ENCODE peak calls at places on chromosomes 7 and 10, in four cellular contexts. K is dermis blood vessel endothelial cell, B is NCI-H345, V is A172. O is an unnamed sample.

GRCh38 chr7:100722480-100723212 is 2.4 kb downstream of the EPO start:
- DNase-seq in K (no peak), B (no peak), V (no peak), O (no peak)

GRCh38 chr10:29710128-29710527 is 75.4 kb upstream of the SVIL start:
- DNase-seq in K (no peak), B (peak; percentile 41), V (no peak), O (no peak)

GRCh38 chr10:16945566-16945965 is 128.3 kb upstream of the RSU1 start:
- DNase-seq in K (no peak), B (no peak), V (no peak), O (no peak)

GRCh38 chr10:124999433-125000365 is 57.8 kb downstream of the ZRANB1 start:
- DNase-seq in K (peak; percentile 48), B (no peak), V (no peak), O (peak; percentile 53)

GRCh38 chr7:122618603-122619189 is 80.2 kb downstream of the RNF133 start:
- DNase-seq in K (no peak), B (no peak), V (no peak), O (no peak)

GRCh38 chr10:99854860-99855259 is 72.4 kb downstream of the ABCC2 start:
- DNase-seq in K (peak; percentile 90), B (no peak), V (peak; percentile 51), O (peak; percentile 61)

GRCh38 chr10:131078131-131078881 is 233.2 kb downstream of the TCERG1L start:
- DNase-seq in K (no peak), B (no peak), V (no peak), O (no peak)

GRCh38 chr10:101217450-101218281 is 11.6 kb downstream of the LBX1 start:
- DNase-seq in K (peak; percentile 69), B (peak; percentile 44), V (no peak), O (peak; percentile 62)

GRCh38 chr7:47588704-47589225 is 6.9 kb upstream of the TNS3 start:
- DNase-seq in K (no peak), B (no peak), V (no peak), O (no peak)

GRCh38 chr7:148348466-148348865 is 242.1 kb upstream of the C7orf33 start:
- DNase-seq in K (no peak), B (peak; percentile 12), V (no peak), O (no peak)

GRCh38 chr7:29569648-29570047 is 6.0 kb downstream of the PRR15 start:
- DNase-seq in K (no peak), B (peak; percentile 47), V (peak; percentile 32), O (peak; percentile 4)

GRCh38 chr7:149722356-149722957 is 50.9 kb downstream of the ZNF467 start:
- DNase-seq in K (no peak), B (no peak), V (no peak), O (no peak)

GRCh38 chr7:99365318-99366141 is 9.0 kb upstream of the ARPC1B start:
- DNase-seq in K (peak; percentile 62), B (peak; percentile 8), V (no peak), O (no peak)

GRCh38 chr10:110355922-110356627 is 51.4 kb upstream of the SMNDC1 start:
- DNase-seq in K (no peak), B (no peak), V (no peak), O (no peak)

GRCh38 chr7:140035400-140036223 is 27.1 kb downstream of the PARP12 start:
- DNase-seq in K (peak; percentile 65), B (no peak), V (peak; percentile 62), O (no peak)

GRCh38 chr7:81330108-81330507 is 411.3 kb upstream of the SEMA3C start:
- DNase-seq in K (no peak), B (no peak), V (no peak), O (no peak)

GRCh38 chr10:89644967-89645741 is at the start of gene PANK1:
- DNase-seq in K (peak; percentile 82), B (peak; percentile 83), V (peak; percentile 53), O (peak; percentile 40)

GRCh38 chr10:91672021-91672608 is 39.2 kb upstream of the PPP1R3C start:
- DNase-seq in K (peak; percentile 3), B (peak; percentile 58), V (peak; percentile 93), O (no peak)

GRCh38 chr10:420154-421121 is 269.0 kb downstream of the DIP2C start:
- DNase-seq in K (peak; percentile 14), B (no peak), V (no peak), O (no peak)

GRCh38 chr7:158447206-158448171 is 140.1 kb downstream of the PTPRN2 start:
- DNase-seq in K (no peak), B (no peak), V (no peak), O (no peak)

GRCh38 chr10:86372785-86373239 is 6.2 kb upstream of the GRID1 start:
- DNase-seq in K (no peak), B (no peak), V (no peak), O (no peak)

GRCh38 chr7:81846398-81846797 is 76.6 kb upstream of the HGF start:
- DNase-seq in K (peak; percentile 65), B (no peak), V (no peak), O (peak; percentile 80)

GRCh38 chr10:46540412-46541016 is 15.9 kb downstream of the GPRIN2 start:
- DNase-seq in K (no peak), B (no peak), V (no peak), O (no peak)

GRCh38 chr10:19480296-19480695 is 335.9 kb upstream of the PLXDC2 start:
- DNase-seq in K (no peak), B (no peak), V (no peak), O (no peak)